ENCODE peak calls at places on chromosomes 6 and 20, in seven cellular contexts. One of them, this sample, is unnamed.

GRCh38 chr6:138007014-138007472 is 100.2 kb downstream of the PERP start:
- DNase-seq in GM12892: no peak
- DNase-seq in activated CD8-positive, alpha-beta memory T cell treated with anti-CD3 and anti-CD28 coated beads, Interleukin-2, amount 50 U/mL, for 4 hours: peak
- DNase-seq in stimulated activated CD8-positive, alpha-beta memory T cell treated with anti-CD3 and anti-CD28 coated beads, Interleukin-15, amount 100 ng/mL, for 1 hour: no peak
- DNase-seq in HCEC 1CT: peak
- DNase-seq in EL: peak
- DNase-seq in D341Med: peak
- DNase-seq in this sample: peak

GRCh38 chr20:17631576-17632319 is 50.3 kb downstream of the RRBP1 start:
- DNase-seq in activated CD8-positive, alpha-beta memory T cell treated with anti-CD3 and anti-CD28 coated beads, Interleukin-2, amount 50 U/mL, for 4 hours: no peak
- DNase-seq in stimulated activated CD8-positive, alpha-beta memory T cell treated with anti-CD3 and anti-CD28 coated beads, Interleukin-15, amount 100 ng/mL, for 1 hour: no peak
- DNase-seq in EL: no peak
- DNase-seq in HCEC 1CT: no peak
- DNase-seq in D341Med: no peak
- DNase-seq in GM12892: no peak
- DNase-seq in this sample: no peak

GRCh38 chr20:45138451-45139300 is 14.4 kb upstream of the WFDC12 start:
- DNase-seq in HCEC 1CT: no peak
- DNase-seq in EL: peak
- DNase-seq in activated CD8-positive, alpha-beta memory T cell treated with anti-CD3 and anti-CD28 coated beads, Interleukin-2, amount 50 U/mL, for 4 hours: peak
- DNase-seq in GM12892: no peak
- DNase-seq in stimulated activated CD8-positive, alpha-beta memory T cell treated with anti-CD3 and anti-CD28 coated beads, Interleukin-15, amount 100 ng/mL, for 1 hour: peak
- DNase-seq in D341Med: peak
- DNase-seq in this sample: peak

GRCh38 chr6:111406200-111406711 is 76.8 kb downstream of the REV3L start:
- DNase-seq in HCEC 1CT: no peak
- DNase-seq in GM12892: no peak
- DNase-seq in D341Med: no peak
- DNase-seq in EL: no peak
- DNase-seq in activated CD8-positive, alpha-beta memory T cell treated with anti-CD3 and anti-CD28 coated beads, Interleukin-2, amount 50 U/mL, for 4 hours: no peak
- DNase-seq in stimulated activated CD8-positive, alpha-beta memory T cell treated with anti-CD3 and anti-CD28 coated beads, Interleukin-15, amount 100 ng/mL, for 1 hour: no peak
- DNase-seq in this sample: no peak

GRCh38 chr20:25309395-25310267 is 61.7 kb downstream of the PYGB start:
- DNase-seq in HCEC 1CT: peak
- DNase-seq in EL: peak
- DNase-seq in D341Med: no peak
- DNase-seq in GM12892: no peak
- DNase-seq in activated CD8-positive, alpha-beta memory T cell treated with anti-CD3 and anti-CD28 coated beads, Interleukin-2, amount 50 U/mL, for 4 hours: no peak
- DNase-seq in stimulated activated CD8-positive, alpha-beta memory T cell treated with anti-CD3 and anti-CD28 coated beads, Interleukin-15, amount 100 ng/mL, for 1 hour: no peak
- DNase-seq in this sample: no peak

GRCh38 chr6:2921520-2922115 is 18.5 kb upstream of the SERPINB9 start:
- DNase-seq in GM12892: no peak
- DNase-seq in D341Med: no peak
- DNase-seq in stimulated activated CD8-positive, alpha-beta memory T cell treated with anti-CD3 and anti-CD28 coated beads, Interleukin-15, amount 100 ng/mL, for 1 hour: no peak
- DNase-seq in EL: no peak
- DNase-seq in HCEC 1CT: no peak
- DNase-seq in activated CD8-positive, alpha-beta memory T cell treated with anti-CD3 and anti-CD28 coated beads, Interleukin-2, amount 50 U/mL, for 4 hours: no peak
- DNase-seq in this sample: peak

GRCh38 chr20:10513091-10513490 is 78.0 kb downstream of the SLX4IP start:
- DNase-seq in stimulated activated CD8-positive, alpha-beta memory T cell treated with anti-CD3 and anti-CD28 coated beads, Interleukin-15, amount 100 ng/mL, for 1 hour: no peak
- DNase-seq in GM12892: no peak
- DNase-seq in HCEC 1CT: no peak
- DNase-seq in activated CD8-positive, alpha-beta memory T cell treated with anti-CD3 and anti-CD28 coated beads, Interleukin-2, amount 50 U/mL, for 4 hours: no peak
- DNase-seq in EL: no peak
- DNase-seq in D341Med: no peak
- DNase-seq in this sample: no peak

GRCh38 chr6:109922851-109923250 is 55.3 kb upstream of the GPR6 start:
- DNase-seq in GM12892: no peak
- DNase-seq in D341Med: no peak
- DNase-seq in activated CD8-positive, alpha-beta memory T cell treated with anti-CD3 and anti-CD28 coated beads, Interleukin-2, amount 50 U/mL, for 4 hours: no peak
- DNase-seq in HCEC 1CT: no peak
- DNase-seq in stimulated activated CD8-positive, alpha-beta memory T cell treated with anti-CD3 and anti-CD28 coated beads, Interleukin-15, amount 100 ng/mL, for 1 hour: no peak
- DNase-seq in EL: peak
- DNase-seq in this sample: no peak

GRCh38 chr20:21529863-21530262 is 16.0 kb upstream of the NKX2-2 start:
- DNase-seq in activated CD8-positive, alpha-beta memory T cell treated with anti-CD3 and anti-CD28 coated beads, Interleukin-2, amount 50 U/mL, for 4 hours: no peak
- DNase-seq in GM12892: no peak
- DNase-seq in EL: no peak
- DNase-seq in stimulated activated CD8-positive, alpha-beta memory T cell treated with anti-CD3 and anti-CD28 coated beads, Interleukin-15, amount 100 ng/mL, for 1 hour: no peak
- DNase-seq in D341Med: no peak
- DNase-seq in HCEC 1CT: peak
- DNase-seq in this sample: no peak

GRCh38 chr6:75532521-75532920 is 38.9 kb upstream of the FILIP1 start:
- DNase-seq in stimulated activated CD8-positive, alpha-beta memory T cell treated with anti-CD3 and anti-CD28 coated beads, Interleukin-15, amount 100 ng/mL, for 1 hour: no peak
- DNase-seq in activated CD8-positive, alpha-beta memory T cell treated with anti-CD3 and anti-CD28 coated beads, Interleukin-2, amount 50 U/mL, for 4 hours: no peak
- DNase-seq in HCEC 1CT: no peak
- DNase-seq in EL: peak
- DNase-seq in GM12892: no peak
- DNase-seq in D341Med: no peak
- DNase-seq in this sample: no peak

GRCh38 chr6:33172307-33173227 is 19.7 kb downstream of the COL11A2 start:
- DNase-seq in D341Med: peak
- DNase-seq in activated CD8-positive, alpha-beta memory T cell treated with anti-CD3 and anti-CD28 coated beads, Interleukin-2, amount 50 U/mL, for 4 hours: no peak
- DNase-seq in HCEC 1CT: peak
- DNase-seq in GM12892: no peak
- DNase-seq in EL: peak
- DNase-seq in stimulated activated CD8-positive, alpha-beta memory T cell treated with anti-CD3 and anti-CD28 coated beads, Interleukin-15, amount 100 ng/mL, for 1 hour: no peak
- DNase-seq in this sample: peak

GRCh38 chr6:136547336-136547735 is 2.9 kb downstream of the MAP7 start:
- DNase-seq in EL: peak
- DNase-seq in activated CD8-positive, alpha-beta memory T cell treated with anti-CD3 and anti-CD28 coated beads, Interleukin-2, amount 50 U/mL, for 4 hours: no peak
- DNase-seq in stimulated activated CD8-positive, alpha-beta memory T cell treated with anti-CD3 and anti-CD28 coated beads, Interleukin-15, amount 100 ng/mL, for 1 hour: no peak
- DNase-seq in HCEC 1CT: peak
- DNase-seq in D341Med: no peak
- DNase-seq in GM12892: no peak
- DNase-seq in this sample: no peak

GRCh38 chr6:150894935-150895686 is 29.6 kb downstream of the MTHFD1L start:
- DNase-seq in activated CD8-positive, alpha-beta memory T cell treated with anti-CD3 and anti-CD28 coated beads, Interleukin-2, amount 50 U/mL, for 4 hours: no peak
- DNase-seq in EL: peak
- DNase-seq in HCEC 1CT: no peak
- DNase-seq in GM12892: no peak
- DNase-seq in stimulated activated CD8-positive, alpha-beta memory T cell treated with anti-CD3 and anti-CD28 coated beads, Interleukin-15, amount 100 ng/mL, for 1 hour: no peak
- DNase-seq in D341Med: peak
- DNase-seq in this sample: no peak

GRCh38 chr20:49484180-49485140 is 2.0 kb upstream of the KCNB1 start:
- DNase-seq in stimulated activated CD8-positive, alpha-beta memory T cell treated with anti-CD3 and anti-CD28 coated beads, Interleukin-15, amount 100 ng/mL, for 1 hour: peak
- DNase-seq in GM12892: peak
- DNase-seq in activated CD8-positive, alpha-beta memory T cell treated with anti-CD3 and anti-CD28 coated beads, Interleukin-2, amount 50 U/mL, for 4 hours: peak
- DNase-seq in EL: peak
- DNase-seq in HCEC 1CT: peak
- DNase-seq in D341Med: peak
- DNase-seq in this sample: peak

GRCh38 chr6:133236898-133237297 is 4.3 kb upstream of the EYA4 start:
- DNase-seq in D341Med: no peak
- DNase-seq in EL: no peak
- DNase-seq in stimulated activated CD8-positive, alpha-beta memory T cell treated with anti-CD3 and anti-CD28 coated beads, Interleukin-15, amount 100 ng/mL, for 1 hour: no peak
- DNase-seq in GM12892: no peak
- DNase-seq in HCEC 1CT: peak
- DNase-seq in activated CD8-positive, alpha-beta memory T cell treated with anti-CD3 and anti-CD28 coated beads, Interleukin-2, amount 50 U/mL, for 4 hours: no peak
- DNase-seq in this sample: no peak

GRCh38 chr20:45340236-45340847 is 7.9 kb downstream of the SDC4 start:
- DNase-seq in HCEC 1CT: no peak
- DNase-seq in EL: no peak
- DNase-seq in stimulated activated CD8-positive, alpha-beta memory T cell treated with anti-CD3 and anti-CD28 coated beads, Interleukin-15, amount 100 ng/mL, for 1 hour: no peak
- DNase-seq in GM12892: no peak
- DNase-seq in activated CD8-positive, alpha-beta memory T cell treated with anti-CD3 and anti-CD28 coated beads, Interleukin-2, amount 50 U/mL, for 4 hours: no peak
- DNase-seq in D341Med: no peak
- DNase-seq in this sample: no peak

GRCh38 chr6:82268301-82268846 is 20.8 kb upstream of the IBTK start:
- DNase-seq in stimulated activated CD8-positive, alpha-beta memory T cell treated with anti-CD3 and anti-CD28 coated beads, Interleukin-15, amount 100 ng/mL, for 1 hour: no peak
- DNase-seq in activated CD8-positive, alpha-beta memory T cell treated with anti-CD3 and anti-CD28 coated beads, Interleukin-2, amount 50 U/mL, for 4 hours: no peak
- DNase-seq in EL: peak
- DNase-seq in HCEC 1CT: peak
- DNase-seq in D341Med: no peak
- DNase-seq in GM12892: no peak
- DNase-seq in this sample: no peak

GRCh38 chr6:159056003-159056402 is 11.2 kb upstream of the TAGAP start:
- DNase-seq in GM12892: no peak
- DNase-seq in activated CD8-positive, alpha-beta memory T cell treated with anti-CD3 and anti-CD28 coated beads, Interleukin-2, amount 50 U/mL, for 4 hours: no peak
- DNase-seq in EL: no peak
- DNase-seq in HCEC 1CT: no peak
- DNase-seq in stimulated activated CD8-positive, alpha-beta memory T cell treated with anti-CD3 and anti-CD28 coated beads, Interleukin-15, amount 100 ng/mL, for 1 hour: no peak
- DNase-seq in D341Med: no peak
- DNase-seq in this sample: no peak

GRCh38 chr6:145814035-145814500 is 527 bp downstream of the FBXO30 start:
- DNase-seq in EL: peak
- DNase-seq in GM12892: no peak
- DNase-seq in stimulated activated CD8-positive, alpha-beta memory T cell treated with anti-CD3 and anti-CD28 coated beads, Interleukin-15, amount 100 ng/mL, for 1 hour: no peak
- DNase-seq in D341Med: peak
- DNase-seq in HCEC 1CT: peak
- DNase-seq in activated CD8-positive, alpha-beta memory T cell treated with anti-CD3 and anti-CD28 coated beads, Interleukin-2, amount 50 U/mL, for 4 hours: peak
- DNase-seq in this sample: peak

GRCh38 chr6:111850288-111850937 is 22.8 kb downstream of the FYN start:
- DNase-seq in D341Med: no peak
- DNase-seq in EL: no peak
- DNase-seq in activated CD8-positive, alpha-beta memory T cell treated with anti-CD3 and anti-CD28 coated beads, Interleukin-2, amount 50 U/mL, for 4 hours: no peak
- DNase-seq in GM12892: no peak
- DNase-seq in stimulated activated CD8-positive, alpha-beta memory T cell treated with anti-CD3 and anti-CD28 coated beads, Interleukin-15, amount 100 ng/mL, for 1 hour: no peak
- DNase-seq in HCEC 1CT: no peak
- DNase-seq in this sample: no peak

GRCh38 chr6:17493286-17493685 is 99.9 kb downstream of the CAP2 start:
- DNase-seq in HCEC 1CT: peak
- DNase-seq in activated CD8-positive, alpha-beta memory T cell treated with anti-CD3 and anti-CD28 coated beads, Interleukin-2, amount 50 U/mL, for 4 hours: no peak
- DNase-seq in stimulated activated CD8-positive, alpha-beta memory T cell treated with anti-CD3 and anti-CD28 coated beads, Interleukin-15, amount 100 ng/mL, for 1 hour: no peak
- DNase-seq in GM12892: no peak
- DNase-seq in D341Med: no peak
- DNase-seq in EL: peak
- DNase-seq in this sample: no peak

GRCh38 chr6:74177496-74177895 is 481.5 kb downstream of the CD109 start:
- DNase-seq in D341Med: no peak
- DNase-seq in GM12892: no peak
- DNase-seq in stimulated activated CD8-positive, alpha-beta memory T cell treated with anti-CD3 and anti-CD28 coated beads, Interleukin-15, amount 100 ng/mL, for 1 hour: no peak
- DNase-seq in HCEC 1CT: no peak
- DNase-seq in EL: no peak
- DNase-seq in activated CD8-positive, alpha-beta memory T cell treated with anti-CD3 and anti-CD28 coated beads, Interleukin-2, amount 50 U/mL, for 4 hours: no peak
- DNase-seq in this sample: no peak

GRCh38 chr20:32071395-32072167 is 19.5 kb downstream of the HCK start:
- DNase-seq in HCEC 1CT: no peak
- DNase-seq in GM12892: no peak
- DNase-seq in activated CD8-positive, alpha-beta memory T cell treated with anti-CD3 and anti-CD28 coated beads, Interleukin-2, amount 50 U/mL, for 4 hours: no peak
- DNase-seq in EL: no peak
- DNase-seq in stimulated activated CD8-positive, alpha-beta memory T cell treated with anti-CD3 and anti-CD28 coated beads, Interleukin-15, amount 100 ng/mL, for 1 hour: no peak
- DNase-seq in D341Med: no peak
- DNase-seq in this sample: no peak

GRCh38 chr6:117681321-117681720 is 6.1 kb downstream of the NUS1 start:
- DNase-seq in stimulated activated CD8-positive, alpha-beta memory T cell treated with anti-CD3 and anti-CD28 coated beads, Interleukin-15, amount 100 ng/mL, for 1 hour: no peak
- DNase-seq in activated CD8-positive, alpha-beta memory T cell treated with anti-CD3 and anti-CD28 coated beads, Interleukin-2, amount 50 U/mL, for 4 hours: no peak
- DNase-seq in GM12892: no peak
- DNase-seq in HCEC 1CT: no peak
- DNase-seq in EL: no peak
- DNase-seq in D341Med: no peak
- DNase-seq in this sample: no peak

GRCh38 chr20:46406986-46407670 is 713 bp upstream of the ELMO2 start:
- DNase-seq in EL: no peak
- DNase-seq in GM12892: peak
- DNase-seq in stimulated activated CD8-positive, alpha-beta memory T cell treated with anti-CD3 and anti-CD28 coated beads, Interleukin-15, amount 100 ng/mL, for 1 hour: peak
- DNase-seq in activated CD8-positive, alpha-beta memory T cell treated with anti-CD3 and anti-CD28 coated beads, Interleukin-2, amount 50 U/mL, for 4 hours: peak
- DNase-seq in HCEC 1CT: no peak
- DNase-seq in D341Med: no peak
- DNase-seq in this sample: peak

GRCh38 chr20:18727032-18727508 is 86.5 kb upstream of the SCP2D1 start:
- DNase-seq in GM12892: no peak
- DNase-seq in D341Med: no peak
- DNase-seq in stimulated activated CD8-positive, alpha-beta memory T cell treated with anti-CD3 and anti-CD28 coated beads, Interleukin-15, amount 100 ng/mL, for 1 hour: no peak
- DNase-seq in EL: peak
- DNase-seq in activated CD8-positive, alpha-beta memory T cell treated with anti-CD3 and anti-CD28 coated beads, Interleukin-2, amount 50 U/mL, for 4 hours: no peak
- DNase-seq in HCEC 1CT: no peak
- DNase-seq in this sample: no peak

GRCh38 chr6:151539506-151540268 is 45.9 kb downstream of the CCDC170 start:
- DNase-seq in GM12892: no peak
- DNase-seq in activated CD8-positive, alpha-beta memory T cell treated with anti-CD3 and anti-CD28 coated beads, Interleukin-2, amount 50 U/mL, for 4 hours: no peak
- DNase-seq in HCEC 1CT: no peak
- DNase-seq in EL: no peak
- DNase-seq in stimulated activated CD8-positive, alpha-beta memory T cell treated with anti-CD3 and anti-CD28 coated beads, Interleukin-15, amount 100 ng/mL, for 1 hour: no peak
- DNase-seq in D341Med: no peak
- DNase-seq in this sample: no peak

GRCh38 chr6:155311076-155311475 is 3.2 kb downstream of the TFB1M start:
- DNase-seq in GM12892: no peak
- DNase-seq in HCEC 1CT: no peak
- DNase-seq in activated CD8-positive, alpha-beta memory T cell treated with anti-CD3 and anti-CD28 coated beads, Interleukin-2, amount 50 U/mL, for 4 hours: no peak
- DNase-seq in stimulated activated CD8-positive, alpha-beta memory T cell treated with anti-CD3 and anti-CD28 coated beads, Interleukin-15, amount 100 ng/mL, for 1 hour: no peak
- DNase-seq in D341Med: no peak
- DNase-seq in EL: no peak
- DNase-seq in this sample: no peak

GRCh38 chr6:16316741-16317251 is 78.4 kb downstream of the GMPR start:
- DNase-seq in HCEC 1CT: peak
- DNase-seq in EL: peak
- DNase-seq in GM12892: no peak
- DNase-seq in stimulated activated CD8-positive, alpha-beta memory T cell treated with anti-CD3 and anti-CD28 coated beads, Interleukin-15, amount 100 ng/mL, for 1 hour: no peak
- DNase-seq in activated CD8-positive, alpha-beta memory T cell treated with anti-CD3 and anti-CD28 coated beads, Interleukin-2, amount 50 U/mL, for 4 hours: no peak
- DNase-seq in D341Med: peak
- DNase-seq in this sample: peak

GRCh38 chr20:58109126-58109880 is 119.2 kb downstream of the ANKRD60 start:
- DNase-seq in HCEC 1CT: peak
- DNase-seq in D341Med: peak
- DNase-seq in EL: peak
- DNase-seq in activated CD8-positive, alpha-beta memory T cell treated with anti-CD3 and anti-CD28 coated beads, Interleukin-2, amount 50 U/mL, for 4 hours: no peak
- DNase-seq in stimulated activated CD8-positive, alpha-beta memory T cell treated with anti-CD3 and anti-CD28 coated beads, Interleukin-15, amount 100 ng/mL, for 1 hour: no peak
- DNase-seq in GM12892: no peak
- DNase-seq in this sample: no peak

This sample was measured in WERI-Rb-1.